ENCODE peak calls at places on chromosomes 16 and 17, in six cellular contexts. L is heart left ventricle; P is KG1; J is amygdala; Q is OCI-LY7; F is stimulated activated CD4-positive, alpha-beta T cell treated with anti-CD3 and anti-CD28 coated beads, Interleukin-1b, Interleukin-23, amount 100 ng/mL, for 1 hour. U is an unnamed sample.

GRCh38 chr16:11315499-11315898 is 29.8 kb upstream of the RMI2 start:
- DNase-seq in L (no peak), P (no peak), J (no peak), Q (no peak), F (no peak), U (no peak)

GRCh38 chr16:88642881-88643545 is 4.6 kb downstream of the IL17C start:
- DNase-seq in L (no peak), P (no peak), J (no peak), Q (no peak), F (no peak), U (no peak)

GRCh38 chr17:72539981-72540897 is 419.4 kb downstream of the SOX9 start:
- DNase-seq in L (peak), P (peak), J (peak), Q (peak), F (no peak), U (no peak)

GRCh38 chr17:73855933-73856332 is 211.7 kb upstream of the SDK2 start:
- DNase-seq in L (no peak), P (no peak), J (no peak), Q (no peak), F (no peak), U (no peak)

GRCh38 chr17:40089085-40089895 is 11.1 kb downstream of the NR1D1 start:
- DNase-seq in L (no peak), P (no peak), J (no peak), Q (no peak), F (no peak), U (no peak)

GRCh38 chr16:67897231-67897630 is 4.2 kb downstream of the PSKH1 start:
- DNase-seq in L (no peak), P (no peak), J (peak), Q (no peak), F (no peak), U (no peak)

GRCh38 chr17:57674894-57675293 is 70.2 kb downstream of the CCDC182 start:
- DNase-seq in L (no peak), P (no peak), J (no peak), Q (no peak), F (no peak), U (no peak)

GRCh38 chr16:9441021-9441420 is 349.6 kb downstream of the HAPSTR1 start:
- DNase-seq in L (no peak), P (no peak), J (no peak), Q (peak), F (no peak), U (no peak)

GRCh38 chr17:57407287-57408063 is 151.2 kb downstream of the MSI2 start:
- DNase-seq in L (no peak), P (no peak), J (no peak), Q (no peak), F (no peak), U (no peak)

GRCh38 chr17:67390646-67391480 is 13.8 kb downstream of the PITPNC1 start:
- DNase-seq in L (no peak), P (no peak), J (no peak), Q (no peak), F (no peak), U (no peak)

GRCh38 chr17:17224137-17224536 is 12.8 kb downstream of the FLCN start:
- DNase-seq in L (no peak), P (no peak), J (no peak), Q (no peak), F (no peak), U (no peak)

GRCh38 chr16:2090819-2091721 is 43.3 kb downstream of the TSC2 start:
- DNase-seq in L (peak), P (no peak), J (no peak), Q (peak), F (no peak), U (no peak)

GRCh38 chr17:44543213-44543904 is 13.9 kb upstream of the FZD2 start:
- DNase-seq in L (no peak), P (no peak), J (no peak), Q (no peak), F (no peak), U (no peak)

GRCh38 chr16:8590161-8590688 is at the start of gene TMEM114:
- DNase-seq in L (no peak), P (no peak), J (no peak), Q (no peak), F (no peak), U (no peak)

GRCh38 chr16:51132484-51132883 is 18.6 kb downstream of the SALL1 start:
- DNase-seq in L (no peak), P (no peak), J (no peak), Q (no peak), F (no peak), U (no peak)

GRCh38 chr17:17350491-17351355 is 47.5 kb downstream of the NT5M start:
- DNase-seq in L (no peak), P (no peak), J (no peak), Q (no peak), F (no peak), U (no peak)

GRCh38 chr16:85798901-85799496 is 345 bp downstream of the EMC8 start:
- DNase-seq in L (peak), P (no peak), J (no peak), Q (peak), F (no peak), U (no peak)

GRCh38 chr17:9643611-9644010 is 1.7 kb upstream of the USP43 start:
- DNase-seq in L (no peak), P (no peak), J (no peak), Q (no peak), F (no peak), U (no peak)

GRCh38 chr16:75224281-75224680 is 5.5 kb downstream of the CTRB1 start:
- DNase-seq in L (no peak), P (no peak), J (no peak), Q (no peak), F (no peak), U (no peak)

GRCh38 chr16:56288019-56288418 is 96.7 kb downstream of the GNAO1 start:
- DNase-seq in L (no peak), P (no peak), J (no peak), Q (no peak), F (no peak), U (no peak)

GRCh38 chr17:66190738-66191606 is 961 bp downstream of the CEP112 start:
- DNase-seq in L (no peak), P (no peak), J (no peak), Q (no peak), F (no peak), U (no peak)

U was measured in SK-N-MC.